ENCODE peak calls at places on chromosomes 3 and 15, in nine cellular contexts. E, O, A, B, Z, L, N, M and S are unnamed samples.

GRCh38 chr3:181458857-181459256 is 252.9 kb upstream of the SOX2 start:
- DNase-seq in E (no peak), O (no peak), A (no peak), B (no peak), Z (no peak), L (no peak), N (no peak), M (no peak), S (no peak)

GRCh38 chr15:99074446-99074845 is 30.4 kb upstream of the SYNM start:
- DNase-seq in E (no peak), O (no peak), A (no peak), B (no peak), Z (no peak), L (no peak), N (no peak), M (no peak), S (no peak)

GRCh38 chr15:63995789-63996188 is 50.5 kb downstream of the DAPK2 start:
- DNase-seq in E (no peak), O (no peak), A (no peak), B (no peak), Z (no peak), L (no peak), N (no peak), M (no peak), S (no peak)

GRCh38 chr3:127196466-127197299 is 3.8 kb downstream of the PRR23E start:
- DNase-seq in E (no peak), O (no peak), A (no peak), B (no peak), Z (no peak), L (no peak), N (no peak), M (peak), S (no peak)

GRCh38 chr15:95872366-95872771 is 458.1 kb upstream of the NR2F2 start:
- DNase-seq in E (no peak), O (no peak), A (no peak), B (no peak), Z (no peak), L (no peak), N (peak), M (no peak), S (peak)

GRCh38 chr3:39154323-39155021 is 1.1 kb upstream of the CSRNP1 start:
- DNase-seq in E (peak), O (no peak), A (no peak), B (no peak), Z (no peak), L (no peak), N (no peak), M (no peak), S (peak)

GRCh38 chr15:51876169-51876568 is 46.7 kb downstream of the TMOD3 start:
- DNase-seq in E (no peak), O (no peak), A (no peak), B (no peak), Z (no peak), L (no peak), N (peak), M (no peak), S (no peak)

GRCh38 chr15:24746094-24746493 is 70.5 kb downstream of the NPAP1 start:
- DNase-seq in E (no peak), O (no peak), A (no peak), B (no peak), Z (no peak), L (no peak), N (peak), M (no peak), S (no peak)

GRCh38 chr3:31629054-31629453 is 96.3 kb downstream of the STT3B start:
- DNase-seq in E (no peak), O (no peak), A (no peak), B (no peak), Z (no peak), L (no peak), N (no peak), M (no peak), S (no peak)

GRCh38 chr3:39499651-39500273 is 32.3 kb downstream of the MOBP start:
- DNase-seq in E (no peak), O (no peak), A (no peak), B (no peak), Z (no peak), L (no peak), N (peak), M (no peak), S (no peak)

GRCh38 chr3:157906627-157907026 is 199.6 kb downstream of the SHOX2 start:
- DNase-seq in E (no peak), O (peak), A (no peak), B (no peak), Z (peak), L (no peak), N (no peak), M (no peak), S (peak)

GRCh38 chr3:120848503-120848902 is 59.5 kb upstream of the STXBP5L start:
- DNase-seq in E (no peak), O (no peak), A (no peak), B (no peak), Z (no peak), L (no peak), N (no peak), M (no peak), S (no peak)

GRCh38 chr3:109731639-109732473 is 394.5 kb upstream of the DPPA4 start:
- DNase-seq in E (peak), O (peak), A (peak), B (peak), Z (no peak), L (no peak), N (peak), M (peak), S (peak)

GRCh38 chr15:71449956-71450355 is 334.7 kb downstream of the THSD4 start:
- DNase-seq in E (no peak), O (no peak), A (no peak), B (no peak), Z (no peak), L (no peak), N (no peak), M (no peak), S (no peak)